ENCODE peak calls at places on chromosomes 3 and 15, in six cellular contexts. W, C, A, K, Y and V are unnamed samples. For H3K4me1, the result is how much of the 10 kb centered on the place peaks cover.

GRCh38 chr15:29968099-29968892 is 114.5 kb upstream of the GOLGA8J start:
- DNase-seq in A (no peak), Y (no peak), C (no peak), W (no peak), K (no peak), V (no peak)

GRCh38 chr3:127755305-127755681 is 67.0 kb downstream of the MGLL start:
- DNase-seq in K (no peak), Y (no peak), A (no peak), C (no peak), W (no peak), V (no peak)

GRCh38 chr15:81088496-81088895 is 45.6 kb upstream of the CFAP161 start:
- DNase-seq in K (no peak), W (no peak), A (no peak), Y (no peak), C (no peak), V (no peak)

GRCh38 chr3:14127106-14127505 is 2.3 kb downstream of the TMEM43 start:
- DNase-seq in K (no peak), C (no peak), W (peak), Y (no peak), A (no peak), V (no peak)

GRCh38 chr15:37877851-37878577 is 56.4 kb upstream of the TMCO5A start:
- DNase-seq in Y (peak), K (no peak), W (no peak), A (no peak), C (no peak), V (no peak)

GRCh38 chr15:65796610-65797012 is 4.5 kb upstream of the DENND4A start:
- DNase-seq in W (no peak), C (no peak), A (no peak), Y (peak), K (no peak), V (no peak)

GRCh38 chr3:171309906-171310359 is 150.3 kb downstream of the TNIK start:
- DNase-seq in W (no peak), A (no peak), K (no peak), C (no peak), Y (peak), V (no peak)

GRCh38 chr3:94293793-94294195 is 230.9 kb downstream of the NSUN3 start:
- DNase-seq in C (no peak), A (no peak), W (no peak), Y (no peak), K (no peak), V (no peak)

GRCh38 chr15:91224750-91225380 is 124.8 kb downstream of the SV2B start:
- DNase-seq in K (no peak), C (no peak), A (no peak), W (peak), Y (peak), V (no peak)

GRCh38 chr3:182829761-182830405 is 36.6 kb downstream of the ATP11B start:
- DNase-seq in K (no peak), C (no peak), W (no peak), Y (no peak), A (no peak), V (no peak)

GRCh38 chr3:65605876-65606432 is 432.8 kb downstream of the MAGI1 start:
- DNase-seq in W (no peak), A (no peak), C (no peak), K (no peak), Y (no peak), V (no peak)

GRCh38 chr3:188348445-188349244 is 194.7 kb downstream of the LPP start:
- DNase-seq in Y (peak), C (no peak), W (peak), A (peak), K (peak), V (peak)

GRCh38 chr3:54861248-54862067 is 66.4 kb downstream of the LRTM1 start:
- DNase-seq in W (no peak), A (no peak), Y (no peak), C (no peak), K (no peak), V (no peak)

GRCh38 chr15:60673156-60673555 is 194.2 kb upstream of the ICE2 start:
- DNase-seq in W (no peak), K (no peak), A (no peak), C (no peak), Y (no peak), V (no peak)

GRCh38 chr3:141955163-141955562 is 78.7 kb downstream of the ATP1B3 start:
- DNase-seq in Y (no peak), C (no peak), A (no peak), W (no peak), K (no peak), V (no peak)

GRCh38 chr3:58899159-58899952 is 150.5 kb downstream of the CFAP20DC start:
- DNase-seq in K (peak), C (no peak), W (no peak), A (peak), Y (peak), V (no peak)

GRCh38 chr3:31305324-31305723 is 227.4 kb upstream of the STT3B start:
- DNase-seq in Y (no peak), C (no peak), W (no peak), K (no peak), A (no peak), V (no peak)

GRCh38 chr15:70151008-70151407 is 53.3 kb upstream of the TLE3 start:
- DNase-seq in A (no peak), W (no peak), C (no peak), K (no peak), Y (no peak), V (no peak)

GRCh38 chr3:177290633-177291032 is 93.4 kb upstream of the TBL1XR1 start:
- DNase-seq in A (no peak), K (no peak), W (peak), C (no peak), Y (no peak), V (no peak)

GRCh38 chr15:47872869-47873301 is 155.6 kb downstream of the SEMA6D start:
- DNase-seq in A (no peak), K (no peak), C (no peak), W (no peak), Y (no peak), V (no peak)

GRCh38 chr3:48275292-48276027 is 34.6 kb downstream of the ZNF589 start:
- DNase-seq in W (no peak), C (no peak), K (no peak), A (no peak), Y (no peak), V (no peak)

GRCh38 chr3:196179380-196180308 is 31.6 kb downstream of the ZDHHC19 start:
- DNase-seq in C (peak), K (no peak), A (no peak), Y (peak), W (no peak), V (peak)

GRCh38 chr3:32815812-32816438 is 1.9 kb upstream of the TRIM71 start:
- DNase-seq in C (no peak), Y (no peak), K (no peak), W (no peak), A (no peak), V (no peak)

GRCh38 chr3:29757054-29757777 is 476.3 kb downstream of the RBMS3 start:
- DNase-seq in Y (peak), K (no peak), W (peak), A (no peak), C (no peak), V (no peak)

GRCh38 chr3:174863488-174863887 is 4.4 kb downstream of the NAALADL2 start:
- DNase-seq in K (no peak), C (no peak), W (no peak), Y (no peak), A (no peak), V (no peak)

GRCh38 chr3:6180171-6180570 is 680.7 kb upstream of the GRM7 start:
- DNase-seq in W (no peak), Y (no peak), A (no peak), K (no peak), C (no peak), V (no peak)

GRCh38 chr3:178826437-178827010 is 245.1 kb downstream of the ZMAT3 start:
- DNase-seq in W (no peak), Y (no peak), A (no peak), K (no peak), C (no peak), V (no peak)

GRCh38 chr3:45041666-45042065 is 15.6 kb downstream of the CLEC3B start:
- DNase-seq in Y (no peak), W (no peak), K (no peak), A (no peak), C (no peak), V (no peak)

GRCh38 chr15:78850926-78851600 is 21.6 kb upstream of the MORF4L1 start:
- DNase-seq in K (no peak), W (no peak), C (no peak), Y (no peak), A (no peak), V (no peak)
- TF ChIP-seq CTCF in K (no peak), W (no peak), C (no peak), Y (no peak), A (no peak), V (no peak)

GRCh38 chr3:9792405-9793160 is at the start of the genes ARPC4 and TADA3:
- DNase-seq in C (peak), K (peak), W (peak), Y (peak), A (peak), V (peak)

GRCh38 chr3:9793161-9793781 is 389 bp downstream of the ARPC4 start:
- DNase-seq in Y (peak), K (no peak), W (no peak), C (no peak), A (no peak), V (no peak)

GRCh38 chr3:9794400-9794799 is 1.5 kb downstream of the ARPC4 start:
- DNase-seq in K (no peak), C (no peak), Y (no peak), A (no peak), W (no peak), V (no peak)

GRCh38 chr3:9797196-9797945 is 4.5 kb downstream of the ARPC4 start:
- DNase-seq in A (no peak), K (no peak), W (no peak), Y (peak), C (no peak), V (no peak)

GRCh38 chr3:9795212-9795611 is 2.3 kb downstream of the ARPC4 start:
- DNase-seq in A (no peak), C (no peak), Y (no peak), K (no peak), W (no peak), V (no peak)
- H3K4me1 ChIP-seq in A (under half), C (under half), Y (under half), K (under half), W (under half), V (under half)

GRCh38 chr3:160133757-160134156 is 91.5 kb upstream of the C3orf80 start:
- DNase-seq in Y (peak), K (no peak), W (no peak), C (no peak), A (no peak), V (no peak)
- TF ChIP-seq CTCF in Y (peak), K (no peak), W (no peak), C (no peak), A (no peak), V (no peak)

DNA sequence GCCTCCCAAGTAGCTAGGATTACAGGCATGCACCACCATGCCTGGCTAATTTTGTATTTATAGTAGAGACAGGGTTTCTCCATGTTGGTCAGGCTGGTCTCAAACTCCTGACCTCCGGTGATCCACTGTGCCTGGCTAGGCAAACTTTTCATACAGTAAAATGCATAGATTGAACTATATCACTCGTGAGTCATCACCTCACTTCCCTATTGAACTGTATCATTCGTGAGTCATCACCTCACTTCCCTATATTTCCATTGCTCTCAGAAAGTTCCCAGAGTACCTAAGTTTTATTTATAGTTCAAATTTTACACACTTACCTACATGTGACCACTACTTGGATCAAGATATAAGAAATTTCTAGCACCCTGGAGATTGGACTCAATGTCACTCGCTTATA is 73.6 kb upstream of the ACAD9 start:
- DNase-seq in C (no peak), A (no peak), K (no peak), Y (peak), W (no peak), V (no peak)
- H3K4me1 ChIP-seq in C (under half), A (under half), K (under half), Y (under half), W (under half), V (half or more)

GRCh38 chr3:150372320-150373118 is 35.6 kb upstream of the TSC22D2 start:
- DNase-seq in A (no peak), C (no peak), Y (peak), K (no peak), W (no peak), V (no peak)
- TF ChIP-seq CTCF in A (no peak), C (peak), Y (no peak), K (no peak), W (no peak), V (no peak)

GRCh38 chr3:43411429-43411828 is 125.1 kb downstream of the SNRK start:
- DNase-seq in C (no peak), A (no peak), K (no peak), Y (no peak), W (no peak), V (no peak)

GRCh38 chr3:43413676-43414368 is 127.5 kb downstream of the SNRK start:
- DNase-seq in A (no peak), W (no peak), C (no peak), Y (peak), K (no peak), V (no peak)

GRCh38 chr3:43406637-43407023 is 120.3 kb downstream of the SNRK start:
- DNase-seq in K (no peak), W (no peak), A (no peak), C (no peak), Y (no peak), V (no peak)

GRCh38 chr3:43405888-43406636 is 119.7 kb downstream of the SNRK start:
- DNase-seq in Y (no peak), K (no peak), A (no peak), W (no peak), C (no peak), V (peak)

GRCh38 chr3:43410575-43410974 is 124.2 kb downstream of the SNRK start:
- DNase-seq in Y (no peak), C (no peak), K (no peak), A (no peak), W (no peak), V (no peak)
- H3K4me1 ChIP-seq in Y (under half), C (under half), K (under half), A (under half), W (under half), V (under half)

GRCh38 chr15:99453646-99454045 is 112.1 kb upstream of the MEF2A start:
- DNase-seq in K (no peak), A (no peak), Y (no peak), W (no peak), C (no peak), V (no peak)

GRCh38 chr15:99455796-99456160 is 110.0 kb upstream of the MEF2A start:
- DNase-seq in C (no peak), W (no peak), K (no peak), A (no peak), Y (no peak), V (no peak)

GRCh38 chr15:99452728-99453643 is 112.8 kb upstream of the MEF2A start:
- DNase-seq in K (peak), A (peak), C (peak), W (no peak), Y (peak), V (peak)

GRCh38 chr15:99454107-99454809 is 111.5 kb upstream of the MEF2A start:
- DNase-seq in W (no peak), C (no peak), A (no peak), Y (no peak), K (no peak), V (no peak)

GRCh38 chr15:99454941-99455795 is 110.6 kb upstream of the MEF2A start:
- DNase-seq in W (peak), Y (peak), K (peak), A (peak), C (no peak), V (peak)
- TF ChIP-seq CTCF in W (no peak), Y (no peak), K (no peak), A (no peak), C (no peak), V (no peak)

DNA sequence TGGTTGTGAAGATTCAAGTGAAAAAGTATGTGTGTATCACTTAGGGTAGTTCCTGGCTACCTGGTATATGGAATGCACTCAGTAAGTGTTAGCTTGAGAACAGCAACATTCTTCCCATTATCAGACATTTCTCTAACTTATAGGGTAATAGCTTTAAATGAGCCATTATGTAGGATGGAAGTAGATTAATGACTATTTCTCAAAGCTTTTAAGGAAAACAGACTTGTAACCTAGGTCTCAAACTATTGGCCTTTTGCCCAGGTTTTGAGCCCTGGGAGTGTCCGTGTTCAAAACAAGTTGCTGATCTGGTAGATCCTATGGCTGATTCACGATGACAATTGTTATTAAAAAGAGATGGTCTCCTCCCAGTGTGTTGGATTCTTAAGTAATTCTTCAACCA is 129.1 kb upstream of the UMPS start:
- DNase-seq in A (no peak), Y (no peak), W (no peak), K (no peak), C (no peak), V (no peak)
- H3K4me1 ChIP-seq in A (under half), Y (under half), W (under half), K (under half), C (under half), V (under half)